ENCODE peak calls at places on chromosomes 2 and 18, in five cellular contexts. Y, F, B, C and M are unnamed samples.

GRCh38 chr2:217459675-217460405 is 543.0 kb downstream of the TNS1 start:
- DNase-seq in Y (no peak), B (no peak), C (no peak), F (peak), M (no peak)

GRCh38 chr2:128374001-128374710 is 55.5 kb upstream of the HS6ST1 start:
- DNase-seq in C (peak), Y (no peak), F (peak), B (no peak), M (no peak)

GRCh38 chr2:100957971-100958653 is 44.0 kb upstream of the RPL31 start:
- DNase-seq in F (peak), C (no peak), B (no peak), Y (no peak), M (no peak)

GRCh38 chr2:28310107-28310506 is 82.6 kb upstream of the FOSL2 start:
- DNase-seq in C (no peak), B (no peak), F (no peak), Y (no peak), M (no peak)

GRCh38 chr2:240962371-240963064 is 35.9 kb upstream of the SNED1 start:
- DNase-seq in F (no peak), C (peak), B (no peak), Y (no peak), M (no peak)

GRCh38 chr2:79855264-79856006 is 342.6 kb downstream of the CTNNA2 start:
- DNase-seq in C (no peak), Y (peak), F (peak), B (no peak), M (no peak)

GRCh38 chr2:124810132-124810531 is 785.0 kb downstream of the CNTNAP5 start:
- DNase-seq in B (no peak), C (peak), F (peak), Y (peak), M (no peak)

GRCh38 chr18:27619259-27619772 is 434.2 kb upstream of the CHST9 start:
- DNase-seq in Y (no peak), B (no peak), C (no peak), F (no peak), M (no peak)

GRCh38 chr2:226740039-226740648 is 59.5 kb downstream of the IRS1 start:
- DNase-seq in F (no peak), Y (no peak), C (peak), B (no peak), M (no peak)

GRCh38 chr2:51953931-51954330 is 922.0 kb upstream of the NRXN1 start:
- DNase-seq in C (no peak), B (no peak), Y (no peak), F (peak), M (no peak)

GRCh38 chr18:25351773-25352628 is at the start of gene ZNF521:
- DNase-seq in Y (peak), F (peak), C (peak), B (peak), M (no peak)

GRCh38 chr2:171554991-171555615 is 32.8 kb downstream of the CYBRD1 start:
- DNase-seq in F (no peak), B (no peak), C (no peak), Y (no peak), M (no peak)

GRCh38 chr2:9003616-9004337 is at the start of gene MBOAT2:
- DNase-seq in C (no peak), B (peak), Y (peak), F (peak), M (peak)

GRCh38 chr2:171703574-171704347 is 16.5 kb downstream of the DYNC1I2 start:
- DNase-seq in C (peak), B (peak), F (peak), Y (peak), M (no peak)

GRCh38 chr2:59713577-59713976 is 839.9 kb downstream of the BCL11A start:
- DNase-seq in C (no peak), B (no peak), F (no peak), Y (no peak), M (no peak)

GRCh38 chr18:73340135-73340934 is 472.5 kb upstream of the NETO1 start:
- DNase-seq in C (peak), Y (no peak), F (peak), B (no peak), M (peak)

GRCh38 chr18:79380816-79381806 is 14.6 kb upstream of the NFATC1 start:
- DNase-seq in F (peak), C (peak), Y (peak), B (peak), M (no peak)

GRCh38 chr2:3214827-3215404 is 162.7 kb downstream of the EIPR1 start:
- DNase-seq in Y (no peak), F (no peak), C (no peak), B (no peak), M (no peak)

GRCh38 chr2:201779996-201780673 is 598 bp downstream of the ALS2 start:
- DNase-seq in Y (peak), F (no peak), B (no peak), C (peak), M (no peak)

GRCh38 chr18:75105551-75106254 is 103.2 kb downstream of the PTGR3 start:
- DNase-seq in C (no peak), Y (no peak), F (no peak), B (no peak), M (no peak)

GRCh38 chr2:216341151-216341550 is 31.1 kb downstream of the MARCHF4 start:
- DNase-seq in F (peak), B (no peak), C (no peak), Y (no peak), M (no peak)

GRCh38 chr2:216694201-216694825 is 1.0 kb downstream of the IGFBP5 start:
- DNase-seq in Y (peak), B (no peak), F (no peak), C (no peak), M (no peak)

GRCh38 chr2:175755169-175755568 is 246.9 kb downstream of the LNPK start:
- DNase-seq in C (no peak), F (no peak), B (no peak), Y (no peak), M (no peak)

GRCh38 chr2:238132463-238133450 is 5.7 kb upstream of the KLHL30 start:
- DNase-seq in C (no peak), B (no peak), F (no peak), Y (no peak), M (no peak)

GRCh38 chr2:219631925-219632757 is 4.7 kb downstream of the SLC4A3 start:
- DNase-seq in F (no peak), Y (no peak), C (no peak), B (no peak), M (no peak)

GRCh38 chr2:233832869-233833812 is 21.2 kb downstream of the HJURP start:
- DNase-seq in F (peak), Y (peak), B (peak), C (peak), M (no peak)

GRCh38 chr2:54528311-54528945 is 72.3 kb downstream of the SPTBN1 start:
- DNase-seq in F (peak), C (no peak), B (no peak), Y (no peak), M (no peak)

GRCh38 chr2:27572439-27572838 is 10.4 kb upstream of the ZNF512 start:
- DNase-seq in Y (no peak), F (no peak), B (no peak), C (no peak), M (no peak)

GRCh38 chr2:71129114-71129890 is 727 bp downstream of the MCEE start:
- DNase-seq in C (no peak), B (no peak), F (peak), Y (no peak), M (no peak)

GRCh38 chr2:140502951-140503630 is 1627.7 kb downstream of the LRP1B start:
- DNase-seq in F (peak), Y (no peak), C (no peak), B (no peak), M (no peak)

GRCh38 chr2:7209776-7210555 is 292.8 kb downstream of the RNF144A start:
- DNase-seq in C (no peak), B (no peak), F (peak), Y (no peak), M (no peak)

GRCh38 chr2:222756362-222756831 is 84.9 kb downstream of the MOGAT1 start:
- DNase-seq in B (no peak), F (no peak), Y (no peak), C (peak), M (no peak)

GRCh38 chr18:54112356-54112755 is 112.1 kb downstream of the MBD2 start:
- DNase-seq in F (no peak), B (no peak), Y (no peak), C (no peak), M (no peak)

GRCh38 chr2:9207641-9208301 is 1.2 kb downstream of the ASAP2 start:
- DNase-seq in Y (peak), B (peak), F (no peak), C (no peak), M (no peak)

GRCh38 chr2:48423376-48423775 is 106.6 kb upstream of the STON1 start:
- DNase-seq in F (peak), B (no peak), C (no peak), Y (peak), M (no peak)

GRCh38 chr18:9337875-9338274 is 3.3 kb downstream of the TWSG1 start:
- DNase-seq in Y (no peak), F (peak), C (no peak), B (no peak), M (peak)
- TF ChIP-seq BHLHE40 in Y (no peak), F (no peak), C (no peak), B (no peak), M (no peak)

DNA sequence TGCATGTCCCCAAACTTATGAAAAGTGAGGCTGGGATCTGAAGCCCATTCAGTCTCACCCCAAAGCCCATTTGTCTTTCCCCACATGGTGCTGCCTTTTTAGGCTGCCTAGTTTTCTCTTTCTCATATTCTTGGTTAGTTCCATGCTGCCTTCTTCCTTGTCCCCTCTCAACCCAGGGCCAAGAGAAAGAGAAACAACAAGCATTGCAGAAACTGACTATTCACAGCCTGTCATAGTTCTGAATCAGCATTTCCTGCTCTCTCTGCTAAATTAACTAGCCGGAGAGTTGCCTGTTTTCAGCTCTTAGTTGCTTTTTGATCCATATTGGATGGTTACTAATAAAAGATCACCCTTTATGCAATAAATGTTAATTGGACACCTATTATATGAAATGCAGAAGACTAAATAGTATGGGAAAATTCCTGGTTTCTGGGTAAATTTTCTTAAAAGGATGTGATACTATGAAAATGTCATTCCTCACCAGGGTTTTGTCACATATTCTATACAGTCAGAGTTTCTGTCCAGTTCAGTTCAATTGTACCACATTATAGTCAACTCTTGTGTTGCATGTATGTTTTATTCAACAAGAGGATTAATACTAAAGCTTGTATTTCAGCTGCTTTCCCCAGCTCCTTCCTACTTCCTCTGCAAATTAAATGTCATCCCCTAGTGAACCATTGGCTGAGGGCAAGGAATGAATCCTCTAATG is 246.5 kb downstream of the GALR1 start:
- DNase-seq in B (no peak), C (no peak), Y (no peak), F (no peak), M (no peak)
- TF ChIP-seq CEBPB in B (no peak), C (no peak), Y (no peak), F (no peak), M (no peak)

GRCh38 chr2:47195149-47195548 is 40.0 kb upstream of the STPG4 start:
- DNase-seq in C (no peak), B (no peak), Y (peak), F (no peak), M (no peak)

GRCh38 chr2:47193607-47194006 is 38.5 kb upstream of the STPG4 start:
- DNase-seq in B (no peak), C (no peak), F (no peak), Y (no peak), M (no peak)

GRCh38 chr2:47190188-47190818 is 35.2 kb upstream of the STPG4 start:
- DNase-seq in Y (peak), C (no peak), F (peak), B (no peak), M (no peak)

GRCh38 chr2:47196499-47196898 is 41.4 kb upstream of the STPG4 start:
- DNase-seq in C (no peak), B (no peak), F (no peak), Y (no peak), M (no peak)

DNA sequence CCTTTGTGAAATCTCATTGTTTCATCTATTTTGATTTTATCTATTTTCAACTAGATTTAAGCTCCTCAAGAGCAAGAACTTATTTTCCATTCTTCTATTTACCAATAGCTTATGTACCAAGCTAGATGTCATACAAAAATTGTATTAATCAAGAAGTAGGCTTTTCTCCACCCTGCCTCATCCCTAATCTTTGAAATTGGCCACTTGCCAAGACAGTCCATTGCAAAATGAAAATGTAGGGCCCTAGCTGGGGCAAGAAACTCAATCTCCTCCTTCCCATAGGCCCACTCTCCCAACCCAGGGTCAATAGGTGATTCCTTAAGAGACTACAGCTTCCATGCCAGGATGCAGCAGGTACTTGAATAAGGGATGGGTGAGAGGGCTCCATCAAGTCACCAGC is 39.3 kb upstream of the STPG4 start:
- DNase-seq in B (no peak), C (no peak), F (no peak), Y (no peak), M (no peak)
- TF ChIP-seq BHLHE40 in B (no peak), C (no peak), F (no peak), Y (no peak), M (no peak)

GRCh38 chr2:178344121-178344520 is 106.9 kb downstream of the PRKRA start:
- DNase-seq in F (no peak), Y (no peak), C (no peak), B (no peak), M (no peak)
- TF ChIP-seq CEBPB in F (no peak), Y (no peak), C (no peak), B (no peak), M (no peak)

GRCh38 chr2:174683392-174683759 is 80.9 kb downstream of the CHRNA1 start:
- DNase-seq in Y (peak), C (no peak), F (peak), B (no peak), M (no peak)
- TF ChIP-seq BHLHE40 in Y (no peak), C (no peak), F (no peak), B (no peak), M (no peak)

GRCh38 chr2:72750977-72751639 is 74.7 kb downstream of the EXOC6B start:
- DNase-seq in Y (no peak), B (no peak), F (no peak), C (no peak), M (no peak)

GRCh38 chr2:72754628-72755320 is 71.1 kb downstream of the EXOC6B start:
- DNase-seq in Y (no peak), C (peak), B (no peak), F (no peak), M (no peak)

GRCh38 chr2:72759755-72760154 is 66.1 kb downstream of the EXOC6B start:
- DNase-seq in B (no peak), F (no peak), Y (no peak), C (peak), M (no peak)

GRCh38 chr2:72757177-72757775 is 68.6 kb downstream of the EXOC6B start:
- DNase-seq in Y (peak), B (peak), C (peak), F (peak), M (no peak)

DNA sequence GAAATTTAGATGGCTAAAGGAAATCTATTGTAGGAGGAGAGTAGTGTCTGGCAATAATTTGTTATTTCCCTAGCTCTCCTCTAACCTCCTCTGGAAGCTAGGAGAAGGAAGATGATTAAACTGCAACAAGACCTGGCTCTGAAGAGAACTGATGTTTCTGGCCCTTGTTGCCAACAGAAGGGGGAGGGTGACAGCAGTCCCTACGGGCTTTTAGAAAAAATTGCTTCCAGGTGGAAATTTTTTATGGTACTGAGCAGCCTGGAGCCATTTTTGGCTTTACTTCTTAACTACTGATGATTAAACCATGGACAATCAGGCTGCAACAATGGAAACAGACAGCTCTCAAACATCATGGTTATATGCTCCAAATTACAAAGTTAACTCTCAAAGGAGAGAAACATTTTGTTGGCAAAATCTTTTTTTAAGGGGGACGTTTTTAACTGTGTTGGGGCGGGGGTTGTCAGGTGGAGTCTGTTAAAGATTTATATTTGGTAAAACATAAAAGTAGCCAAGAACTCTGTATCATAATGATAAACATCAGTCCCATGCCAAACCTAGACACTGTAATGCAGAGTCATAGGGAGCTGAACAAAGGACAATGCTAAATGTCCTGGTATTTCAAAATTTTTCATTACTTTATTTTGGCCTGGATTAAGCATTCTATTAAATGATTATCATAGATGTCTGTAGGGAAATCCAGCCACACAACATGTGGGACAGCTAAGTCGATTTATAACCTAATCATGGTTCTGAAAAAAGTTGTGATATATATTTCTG is 70.0 kb downstream of the EXOC6B start:
- DNase-seq in Y (peak), F (peak), B (no peak), C (peak), M (no peak)
- TF ChIP-seq CEBPB in Y (no peak), F (no peak), B (no peak), C (no peak), M (no peak)

GRCh38 chr2:44342854-44343253 is 18.4 kb downstream of the PREPL start:
- DNase-seq in Y (peak), F (peak), C (peak), B (no peak), M (no peak)
- TF ChIP-seq BHLHE40 in Y (no peak), F (no peak), C (no peak), B (no peak), M (no peak)

GRCh38 chr18:58562146-58562998 is 66.5 kb downstream of the ALPK2 start:
- DNase-seq in B (no peak), C (no peak), F (peak), Y (no peak), M (no peak)
- TF ChIP-seq CEBPB in B (no peak), C (no peak), F (no peak), Y (no peak), M (no peak)

DNA sequence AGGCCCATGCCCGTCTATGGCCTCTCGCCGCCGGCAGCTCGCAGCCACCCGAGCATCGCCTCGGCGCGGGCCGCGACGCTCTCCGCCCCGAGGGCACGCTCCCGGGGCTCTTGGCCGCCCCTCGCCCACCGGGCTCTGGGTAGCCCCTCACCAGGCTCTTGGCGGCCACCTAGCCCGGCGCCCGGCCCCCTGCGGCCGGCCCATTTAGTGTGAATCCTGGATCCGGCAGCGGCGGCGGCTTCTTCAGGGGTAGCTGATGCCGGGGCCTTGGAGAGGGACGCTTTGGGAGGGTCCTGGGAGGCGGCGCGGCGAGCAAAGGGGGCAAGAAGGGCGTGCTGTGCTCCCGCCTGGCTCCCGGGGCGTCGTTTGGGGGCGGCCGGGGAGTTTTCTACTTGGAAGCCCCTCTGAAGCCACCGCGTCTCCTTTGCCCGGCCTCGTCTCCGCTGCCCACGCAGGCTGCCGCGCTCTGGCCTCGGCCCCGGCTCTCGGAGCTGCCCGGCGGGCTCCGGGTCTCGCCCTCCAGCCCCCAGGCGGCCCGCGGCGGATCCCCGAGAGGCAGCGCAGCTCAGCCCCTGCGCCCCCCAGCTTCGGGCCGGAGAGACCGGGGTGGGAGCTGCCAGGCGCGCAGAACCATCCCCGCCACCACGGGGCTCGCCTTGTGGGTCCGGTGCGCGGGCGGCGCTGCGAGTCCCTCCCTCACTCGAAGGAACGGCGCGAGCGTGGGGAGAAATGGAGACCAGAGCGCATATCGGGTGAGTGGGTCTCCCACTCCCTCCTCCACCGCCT is 521 bp downstream of the PIEZO2 start:
- DNase-seq in C (no peak), B (no peak), Y (no peak), F (no peak), M (no peak)
- TF ChIP-seq BHLHE40 in C (no peak), B (no peak), Y (no peak), F (no peak), M (no peak)

DNA sequence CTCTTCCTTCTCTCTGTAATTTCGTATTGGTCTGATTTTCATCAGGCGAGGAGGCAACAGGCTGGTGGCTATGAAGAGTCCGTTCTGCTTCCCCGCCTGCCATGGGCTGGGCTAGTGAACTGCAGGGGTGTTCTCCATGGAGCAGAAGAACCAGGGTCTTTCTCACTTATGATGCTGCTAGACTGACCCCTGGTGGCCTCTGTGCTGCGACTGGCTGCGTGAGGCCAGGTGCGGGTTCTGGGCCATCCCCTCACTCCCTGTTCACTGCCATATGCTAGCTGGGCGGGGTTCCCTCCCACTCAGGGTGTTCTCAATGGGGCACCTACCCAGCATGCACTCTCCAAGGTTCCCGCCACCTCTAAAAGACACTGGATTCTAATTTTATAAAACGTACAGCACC is 35.0 kb downstream of the ZAP70 start:
- DNase-seq in Y (peak), B (peak), F (no peak), C (peak), M (no peak)
- TF ChIP-seq CEBPB in Y (no peak), B (no peak), F (no peak), C (no peak), M (no peak)